ENCODE peak calls at places on chromosome 14, in ten cellular contexts. L, X, D, C, O, G, Q, V, M and N are unnamed samples.

GRCh38 chr14:54804720-54805060 is 97.9 kb downstream of the GCH1 start:
- DNase-seq in Q (no peak), G (no peak), X (no peak), C (no peak), O (no peak), M (no peak), V (no peak), L (no peak), D (no peak), N (no peak)

GRCh38 chr14:75310295-75311059 is 31.8 kb downstream of the FOS start:
- DNase-seq in G (peak; percentile 89), X (peak; percentile 84), V (peak; percentile 91), D (peak; percentile 84), M (peak; percentile 94), O (peak; percentile 69), C (peak; percentile 74), L (no peak), Q (peak; percentile 92), N (no peak)

GRCh38 chr14:50060871-50061663 is 55.3 kb downstream of the VCPKMT start:
- DNase-seq in O (peak; percentile 71), V (no peak), M (peak; percentile 83), Q (peak; percentile 86), C (peak; percentile 48), X (no peak), G (peak; percentile 27), L (peak; percentile 57), D (peak; percentile 94), N (peak; percentile 32)

GRCh38 chr14:100891051-100891450 is 12.5 kb downstream of the RTL1 start:
- DNase-seq in X (peak; percentile 8), G (no peak), O (no peak), M (peak; percentile 23), L (peak; percentile 24), D (no peak), C (no peak), Q (peak; percentile 56), V (peak; percentile 42), N (no peak)

GRCh38 chr14:72621387-72622065 is 272.4 kb downstream of the DPF3 start:
- DNase-seq in M (no peak), O (no peak), G (no peak), V (no peak), X (no peak), Q (no peak), D (no peak), L (no peak), C (peak; percentile 7), N (no peak)

GRCh38 chr14:71799831-71800230 is 132.4 kb upstream of the RGS6 start:
- DNase-seq in V (no peak), G (no peak), X (no peak), Q (no peak), O (no peak), L (no peak), C (no peak), M (no peak), D (peak; percentile 37), N (no peak)

GRCh38 chr14:89908712-89909450 is 45.6 kb downstream of the EFCAB11 start:
- DNase-seq in L (no peak), C (no peak), Q (no peak), V (no peak), O (no peak), D (peak; percentile 13), X (no peak), M (no peak), G (no peak), N (no peak)

GRCh38 chr14:35480119-35480769 is 53.7 kb upstream of the INSM2 start:
- DNase-seq in L (no peak), G (no peak), O (no peak), D (peak; percentile 12), Q (no peak), M (no peak), C (no peak), X (no peak), V (no peak), N (no peak)

GRCh38 chr14:101815994-101816393 is 54.5 kb downstream of the PPP2R5C start:
- DNase-seq in O (no peak), Q (no peak), C (no peak), M (no peak), G (no peak), V (no peak), X (no peak), L (peak; percentile 74), D (no peak), N (no peak)

GRCh38 chr14:89672636-89673279 is 255.7 kb upstream of the FOXN3 start:
- DNase-seq in D (no peak), V (no peak), C (peak; percentile 83), X (no peak), G (peak; percentile 12), Q (no peak), O (peak; percentile 25), L (no peak), M (no peak), N (no peak)

GRCh38 chr14:80211143-80212024 is at the start of gene DIO2:
- DNase-seq in X (peak; percentile 29), O (peak; percentile 26), L (no peak), C (no peak), M (peak; percentile 81), V (peak; percentile 79), G (peak; percentile 91), Q (no peak), D (peak; percentile 51), N (no peak)
- H3K4me3 ChIP-seq in X (no peak within 1 kb of the TSS), O (no peak within 1 kb of the TSS), L (no peak within 1 kb of the TSS), C (no peak within 1 kb of the TSS), M (peak within 1 kb of the TSS; percentile 39), V (peak within 1 kb of the TSS; percentile 55), G (peak within 1 kb of the TSS; percentile 41), Q (no peak within 1 kb of the TSS), D (peak within 1 kb of the TSS; percentile 73), N (no peak within 1 kb of the TSS)

DNA sequence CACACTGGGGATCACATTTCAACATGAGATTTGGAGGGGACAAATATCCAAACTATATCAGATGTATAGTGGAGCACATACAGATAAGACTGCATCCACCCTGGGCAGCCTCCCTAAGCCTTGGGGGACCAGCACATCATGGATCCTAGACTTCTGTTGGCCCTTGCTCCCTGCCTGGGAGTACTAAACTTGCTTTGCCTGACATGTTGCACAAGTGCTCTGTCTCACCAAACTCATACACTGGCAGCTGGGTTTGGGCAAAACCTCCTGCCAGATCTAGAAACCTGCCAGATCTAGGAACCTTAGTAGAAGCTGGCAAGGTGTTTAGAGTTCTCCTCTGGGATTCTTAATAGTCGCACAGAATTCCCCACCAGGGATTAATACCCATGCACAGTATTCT is 18.4 kb upstream of the DHRS4 start:
- DNase-seq in M (no peak), V (no peak), L (no peak), C (no peak), X (no peak), O (no peak), G (no peak), D (no peak), Q (no peak), N (no peak)
- H3K36me3 ChIP-seq in M (peaks cover 9% of the 10 kb centered on the region), V (no peaks in the 10 kb centered on the region), L (no peaks in the 10 kb centered on the region), C (no peaks in the 10 kb centered on the region), X (no peaks in the 10 kb centered on the region), O (peaks cover 10% of the 10 kb centered on the region), G (no peaks in the 10 kb centered on the region), D (no peaks in the 10 kb centered on the region), Q (no peaks in the 10 kb centered on the region), N (no peaks in the 10 kb centered on the region)

DNA sequence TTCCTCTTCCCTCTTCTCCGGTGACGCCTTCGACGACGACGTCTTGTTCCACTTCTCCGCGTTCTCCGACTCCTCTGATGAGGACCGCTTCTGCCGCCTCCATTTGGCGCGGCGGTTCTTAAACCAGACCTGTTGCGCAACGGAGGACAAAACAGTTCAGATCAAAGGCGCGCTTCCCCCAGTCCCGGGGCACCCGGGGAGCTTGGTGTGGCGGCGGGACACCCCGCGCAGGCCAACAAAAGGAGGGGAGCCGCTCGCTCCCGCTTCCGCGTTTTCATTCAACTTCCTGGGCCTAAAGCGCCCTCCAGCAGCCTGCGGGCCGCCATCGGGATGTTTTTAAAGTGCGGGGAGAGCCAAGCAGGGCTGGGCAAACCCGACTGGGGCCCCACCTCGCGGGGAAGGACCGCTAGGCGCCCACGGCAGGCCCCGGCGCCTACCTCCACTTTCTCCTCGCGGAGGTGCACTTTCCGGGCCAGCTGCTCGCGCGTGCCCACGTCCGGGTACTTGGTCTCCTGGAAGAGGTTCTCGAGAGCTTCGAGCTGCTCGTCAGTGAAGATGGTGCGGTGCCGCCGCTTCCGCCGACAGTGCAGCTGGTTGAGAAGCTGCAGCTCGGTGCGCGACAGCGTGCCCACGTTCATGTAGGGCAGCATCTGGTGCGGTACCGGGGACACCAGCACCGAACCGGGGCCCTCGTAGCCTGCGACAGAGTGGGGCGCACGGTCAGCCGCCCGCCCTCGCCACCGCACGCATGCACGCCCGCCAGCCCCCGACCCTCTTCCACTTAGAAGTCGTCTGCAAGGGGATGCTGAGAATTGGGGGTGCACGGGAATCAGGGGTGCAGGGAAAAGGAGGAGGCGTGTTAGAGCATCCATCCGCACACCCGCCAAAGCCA is 1.1 kb downstream of the GSC start:
- DNase-seq in X (peak; percentile 16), Q (peak; percentile 77), G (peak; percentile 11), C (no peak), O (peak; percentile 59), V (no peak), D (peak; percentile 63), M (no peak), L (peak; percentile 55), N (no peak)
- H3K4me1 ChIP-seq in X (peaks cover 25% of the 10 kb centered on the region), Q (peaks cover 28% of the 10 kb centered on the region), G (peaks cover 24% of the 10 kb centered on the region), C (peaks cover 15% of the 10 kb centered on the region), O (no peaks in the 10 kb centered on the region), V (peaks cover 17% of the 10 kb centered on the region), D (no peaks in the 10 kb centered on the region), M (no peaks in the 10 kb centered on the region), L (no peaks in the 10 kb centered on the region), N (peaks cover 11% of the 10 kb centered on the region)

GRCh38 chr14:97544581-97544980 is 747.4 kb downstream of the VRK1 start:
- DNase-seq in G (no peak), V (no peak), O (no peak), Q (no peak), D (no peak), X (no peak), C (no peak), M (no peak), L (no peak), N (no peak)

GRCh38 chr14:97536421-97536820 is 739.2 kb downstream of the VRK1 start:
- DNase-seq in Q (no peak), M (no peak), O (no peak), D (no peak), X (no peak), V (no peak), C (no peak), G (no peak), L (no peak), N (no peak)

GRCh38 chr14:97538749-97539388 is 741.7 kb downstream of the VRK1 start:
- DNase-seq in D (no peak), G (no peak), X (no peak), O (no peak), C (no peak), L (no peak), M (no peak), V (no peak), Q (no peak), N (no peak)

GRCh38 chr14:97539884-97540283 is 742.7 kb downstream of the VRK1 start:
- DNase-seq in C (no peak), Q (no peak), O (no peak), G (no peak), L (no peak), V (no peak), M (no peak), X (no peak), D (no peak), N (no peak)

DNA sequence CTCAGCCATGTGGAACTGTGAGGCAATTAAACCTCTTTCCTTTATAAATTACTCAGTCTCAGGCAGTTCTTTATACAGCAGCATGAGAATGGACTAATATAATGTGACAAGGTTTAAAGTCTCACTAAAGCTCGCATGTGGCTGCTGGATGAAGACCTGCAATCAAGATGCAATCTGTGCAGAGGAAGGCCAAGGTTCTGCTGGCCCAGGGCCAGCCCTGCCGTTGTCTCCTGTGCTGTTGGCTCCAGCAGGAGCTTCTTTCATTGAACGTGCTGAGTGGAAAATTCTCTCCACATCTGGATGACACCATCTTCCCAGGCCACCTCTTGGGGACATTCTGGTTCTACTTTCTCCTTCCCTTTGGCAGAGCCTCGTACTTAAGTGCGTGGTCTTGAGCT is 742.2 kb downstream of the VRK1 start:
- DNase-seq in G (no peak), X (no peak), V (no peak), L (no peak), D (no peak), C (no peak), M (no peak), O (no peak), Q (no peak), N (no peak)
- H3K4me3 ChIP-seq in G (no peak overlapping the region), X (no peak overlapping the region), V (no peak overlapping the region), L (no peak overlapping the region), D (no peak overlapping the region), C (no peak overlapping the region), M (no peak overlapping the region), O (no peak overlapping the region), Q (no peak overlapping the region), N (no peak overlapping the region)